ENCODE peak calls at places on chromosomes 4 and X, in five cellular contexts. G is kidney epithelial cell, K is stomach, F is left lung, U is fibroblast of lung. R is an unnamed sample.

GRCh38 chr4:165190591-165191212 is 16.7 kb upstream of the KLHL2 start:
- DNase-seq in G (no peak), K (no peak), F (no peak), U (no peak), R (no peak)

GRCh38 chrX:13666836-13667235 is 13.9 kb downstream of the TCEANC start:
- DNase-seq in G (no peak), K (no peak), F (no peak), U (no peak), R (no peak)

GRCh38 chr4:121934635-121935034 is 17.2 kb downstream of the TRPC3 start:
- DNase-seq in G (no peak), K (no peak), F (no peak), U (no peak), R (no peak)

GRCh38 chr4:168589154-168589553 is 92.3 kb downstream of the PALLD start:
- DNase-seq in G (peak; percentile 87), K (no peak), F (no peak), U (peak; percentile 79), R (peak; percentile 77)

GRCh38 chr4:30847157-30847556 is 127.0 kb downstream of the PCDH7 start:
- DNase-seq in G (no peak), K (no peak), F (no peak), U (peak; percentile 22), R (no peak)

GRCh38 chr4:89056953-89057398 is at the start of gene FAM13A:
- DNase-seq in G (peak; percentile 99), K (peak; percentile 85), F (peak; percentile 81), U (peak; percentile 98), R (peak; percentile 99)

GRCh38 chrX:20968996-20969395 is 405.2 kb upstream of the CNKSR2 start:
- DNase-seq in G (no peak), K (no peak), F (no peak), U (no peak), R (peak; percentile 6)

GRCh38 chr4:37601527-37601926 is 84.6 kb downstream of the RELL1 start:
- DNase-seq in G (no peak), K (peak; percentile 68), F (peak; percentile 41), U (peak; percentile 80), R (peak; percentile 90)

GRCh38 chr4:772776-773175 is 53.2 kb downstream of the CPLX1 start:
- DNase-seq in G (no peak), K (no peak), F (no peak), U (no peak), R (no peak)

GRCh38 chr4:128328106-128328505 is 40.5 kb upstream of the PGRMC2 start:
- DNase-seq in G (no peak), K (no peak), F (no peak), U (no peak), R (no peak)

GRCh38 chr4:128320656-128321055 is 33.0 kb upstream of the PGRMC2 start:
- DNase-seq in G (no peak), K (no peak), F (no peak), U (no peak), R (no peak)

GRCh38 chr4:128322986-128323385 is 35.4 kb upstream of the PGRMC2 start:
- DNase-seq in G (peak; percentile 81), K (no peak), F (no peak), U (no peak), R (peak; percentile 84)

GRCh38 chr4:128323401-128323800 is 35.8 kb upstream of the PGRMC2 start:
- DNase-seq in G (no peak), K (no peak), F (no peak), U (no peak), R (no peak)

GRCh38 chr4:128322311-128322710 is 34.7 kb upstream of the PGRMC2 start:
- DNase-seq in G (no peak), K (no peak), F (no peak), U (no peak), R (peak; percentile 33)
- H3K4me3 ChIP-seq in G (no peak overlapping the region), K (no peak overlapping the region), F (no peak overlapping the region), U (no peak overlapping the region), R (no peak overlapping the region)

GRCh38 chr4:175708739-175709138 is 103.3 kb downstream of the GPM6A start:
- DNase-seq in G (no peak), K (no peak), F (no peak), U (no peak), R (no peak)

GRCh38 chr4:175702703-175703102 is 109.4 kb downstream of the GPM6A start:
- DNase-seq in G (no peak), K (no peak), F (no peak), U (no peak), R (no peak)

GRCh38 chr4:175703956-175704600 is 108.0 kb downstream of the GPM6A start:
- DNase-seq in G (no peak), K (no peak), F (no peak), U (no peak), R (no peak)

GRCh38 chr4:175705407-175705806 is 106.7 kb downstream of the GPM6A start:
- DNase-seq in G (no peak), K (no peak), F (no peak), U (no peak), R (peak; percentile 20)
- TF ChIP-seq CTCF in G (no peak), K (no peak), F (no peak), U (no peak), R (no peak)

GRCh38 chrX:140090800-140091275 is 125.5 kb upstream of the CXorf66 start:
- DNase-seq in G (no peak), K (no peak), F (no peak), U (no peak), R (no peak)
- H3K4me3 ChIP-seq in G (peak overlapping the region; percentile 24), K (peak overlapping the region; percentile 39), F (peak overlapping the region; percentile 22), U (no peak overlapping the region), R (peak overlapping the region; percentile 36)

DNA sequence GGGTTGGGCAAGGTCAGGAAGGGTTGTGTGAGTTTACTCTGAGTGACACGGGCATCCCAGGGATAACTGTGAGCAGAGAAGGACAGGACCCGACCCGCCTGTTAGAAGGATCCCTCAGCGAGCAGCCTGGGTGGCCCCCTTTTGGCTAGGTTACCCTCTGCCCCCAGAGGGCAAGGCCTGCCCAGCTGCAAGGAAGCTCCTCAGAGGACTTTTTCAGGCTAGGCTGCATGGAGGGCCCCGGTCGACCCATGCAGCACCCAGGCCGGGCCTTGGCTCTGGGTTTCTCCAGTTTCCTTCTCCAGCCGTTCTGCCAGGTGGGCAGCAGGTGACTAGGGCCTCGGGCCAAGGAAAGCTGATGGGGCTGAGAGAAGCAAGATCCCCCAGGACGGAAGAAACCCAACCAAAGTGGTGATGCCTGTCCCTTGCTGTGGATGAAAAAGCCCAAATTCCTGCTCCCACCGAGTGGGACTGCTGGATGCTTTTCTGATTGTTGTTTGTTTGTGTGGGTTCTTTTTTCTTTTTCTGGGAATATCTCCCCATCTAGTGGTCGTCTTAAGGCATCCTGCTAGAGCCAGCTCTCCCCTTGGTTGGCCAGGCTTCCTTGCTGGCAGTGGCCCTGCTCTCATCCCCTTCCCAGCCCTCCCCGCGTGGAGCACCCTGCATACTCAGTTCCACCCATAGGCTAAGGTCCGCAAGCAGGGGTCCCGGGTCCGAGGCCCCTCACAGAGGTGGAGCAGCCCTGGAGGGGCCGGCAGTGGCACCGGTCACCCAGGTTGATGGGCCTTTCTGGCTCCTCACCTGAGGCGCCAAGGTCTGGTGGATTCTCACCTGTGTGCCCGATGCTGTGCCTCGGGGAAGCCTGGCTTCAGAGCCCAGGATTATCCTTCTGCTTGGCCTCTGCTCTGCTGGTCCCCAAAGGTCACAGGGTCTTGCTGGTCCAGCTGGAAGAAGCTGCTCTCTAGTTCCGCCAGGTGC is 1.8 kb downstream of the ZFP92 start:
- DNase-seq in G (no peak), K (no peak), F (no peak), U (peak; percentile 2), R (peak; percentile 20)
- TF ChIP-seq CTCF in G (peak; percentile 17), K (no peak), F (no peak), U (no peak), R (peak; percentile 33)

GRCh38 chr4:61202100-61202637 is 2.0 kb downstream of the ADGRL3 start:
- DNase-seq in G (no peak), K (no peak), F (no peak), U (peak; percentile 18), R (peak; percentile 38)
- H3K4me3 ChIP-seq in G (peak overlapping the region; percentile 62), K (peak overlapping the region; percentile 56), F (peak overlapping the region; percentile 47), U (no peak overlapping the region), R (peak overlapping the region; percentile 72)

GRCh38 chrX:115679460-115679859 is 118.5 kb downstream of the PLS3 start:
- DNase-seq in G (no peak), K (no peak), F (no peak), U (peak; percentile 52), R (peak; percentile 59)
- TF ChIP-seq CTCF in G (peak; percentile 39), K (no peak), F (no peak), U (peak; percentile 41), R (peak; percentile 56)

DNA sequence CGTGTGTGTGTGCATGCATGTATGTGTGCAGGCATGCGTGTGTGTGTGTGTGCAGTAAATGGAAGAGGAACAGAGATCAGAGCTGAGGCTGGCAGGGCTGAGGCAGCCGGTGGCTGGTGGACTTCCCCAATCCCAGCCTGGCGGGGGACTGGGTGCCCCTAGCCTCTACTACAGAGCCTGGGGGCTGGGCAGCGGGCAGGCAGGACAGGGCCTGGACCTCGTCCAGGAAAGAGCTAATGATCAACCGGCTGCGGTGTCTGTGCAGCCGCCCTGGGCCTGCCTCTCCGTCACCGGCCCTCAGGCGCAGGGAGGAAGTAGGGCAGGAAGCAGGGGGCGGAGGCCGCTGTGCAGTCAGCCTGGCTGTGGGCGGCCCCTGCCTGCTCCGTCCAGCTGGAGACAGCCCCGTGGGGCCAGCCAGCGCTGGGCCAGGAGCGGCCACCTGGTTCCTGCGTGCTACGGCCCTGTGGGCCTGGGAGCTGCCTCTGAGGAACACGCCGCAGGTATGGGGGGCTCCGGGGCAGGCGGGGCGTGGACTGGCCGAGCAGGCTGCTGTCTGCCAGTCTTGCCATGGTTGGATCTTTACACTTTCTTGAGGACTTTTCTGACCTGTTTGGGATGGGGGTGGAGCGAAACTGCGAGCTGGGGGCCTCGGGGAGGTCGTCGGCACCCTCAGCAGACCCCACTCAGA is at the start of gene SH3TC1:
- DNase-seq in G (peak; percentile 82), K (peak; percentile 95), F (peak; percentile 95), U (peak; percentile 73), R (peak; percentile 92)
- H3K4me3 ChIP-seq in G (peak within 1 kb of the TSS; percentile 40), K (peak within 1 kb of the TSS; percentile 46), F (peak within 1 kb of the TSS; percentile 65), U (peak within 1 kb of the TSS; percentile 33), R (peak within 1 kb of the TSS; percentile 62)

R was measured in choroid plexus epithelial cell.